ENCODE peak calls at places on chromosome 15, in six cellular contexts. K is trophoblast cell, S is IMR-90, P is mesendoderm, L is H1, D is mesenchymal stem cell. W is an unnamed sample. For H3K36me3, the result is how much of the 10 kb centered on the place peaks cover.

GRCh38 chr15:25849431-25849921 is 13.7 kb downstream of the ATP10A start:
- DNase-seq in L (no peak), S (peak), D (peak), P (no peak), K (no peak), W (no peak)

GRCh38 chr15:64004582-64004981 is 41.7 kb downstream of the DAPK2 start:
- DNase-seq in S (no peak), P (peak), L (no peak), K (no peak), D (no peak), W (no peak)

GRCh38 chr15:67091073-67091965 is 25.9 kb downstream of the SMAD3 start:
- DNase-seq in P (no peak), L (no peak), S (peak), D (peak), K (no peak), W (no peak)

GRCh38 chr15:82117296-82117695 is 71.5 kb upstream of the MEX3B start:
- DNase-seq in S (no peak), D (no peak), P (no peak), L (no peak), K (no peak), W (no peak)

GRCh38 chr15:66403323-66403722 is 16.6 kb downstream of the MAP2K1 start:
- DNase-seq in S (no peak), P (no peak), K (no peak), D (no peak), L (no peak), W (no peak)

GRCh38 chr15:31328999-31329639 is 2.5 kb downstream of the KLF13 start:
- DNase-seq in L (peak), D (no peak), S (no peak), K (no peak), P (peak), W (no peak)

GRCh38 chr15:94263341-94264273 is 32.2 kb downstream of the MCTP2 start:
- DNase-seq in D (peak), P (no peak), L (no peak), K (no peak), S (peak), W (no peak)

GRCh38 chr15:75091814-75092213 is 68.4 kb downstream of the PPCDC start:
- DNase-seq in P (no peak), D (no peak), K (peak), S (no peak), L (no peak), W (no peak)

GRCh38 chr15:57962887-57963286 is 102.6 kb downstream of the ALDH1A2 start:
- DNase-seq in S (no peak), L (no peak), D (no peak), K (no peak), P (no peak), W (no peak)

GRCh38 chr15:21261396-21261964 is 178.8 kb downstream of the POTEB3 start:
- DNase-seq in K (no peak), D (no peak), P (no peak), S (no peak), L (no peak), W (no peak)

GRCh38 chr15:40471778-40472130 is 970 bp downstream of the CHST14 start:
- DNase-seq in P (peak), D (no peak), K (peak), L (no peak), S (peak), W (no peak)

DNA sequence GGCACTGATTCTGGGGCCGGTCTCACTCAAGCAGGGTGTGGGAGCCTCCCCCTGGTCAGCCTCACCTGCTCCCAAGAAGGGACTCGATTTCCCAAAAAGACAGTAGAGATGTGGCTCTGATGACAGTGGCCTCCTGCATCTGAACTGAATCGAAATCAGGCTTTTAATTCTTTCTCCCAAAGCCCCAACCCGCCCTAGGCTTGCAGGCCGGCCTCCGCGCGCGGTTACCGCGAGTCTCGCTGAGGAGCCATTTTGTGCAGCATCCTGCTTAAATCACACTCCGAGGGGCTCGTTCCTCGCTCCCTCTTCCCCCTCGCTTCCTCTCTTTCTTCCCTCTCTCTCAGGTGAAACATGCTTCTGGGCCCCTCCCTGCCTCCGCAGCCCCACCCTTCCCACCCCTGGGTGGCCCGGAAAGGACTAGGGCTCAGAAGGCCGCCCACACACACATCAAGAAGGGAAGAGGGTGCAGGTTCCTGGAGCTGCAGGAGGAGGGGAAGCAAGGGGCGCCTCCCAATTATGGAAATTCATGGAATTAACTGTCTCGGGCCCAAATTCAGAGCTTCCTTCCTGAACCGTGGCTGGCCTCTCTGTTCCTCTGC is 30.9 kb upstream of the POLG start:
- DNase-seq in D (no peak), S (no peak), K (no peak), P (no peak), L (peak), W (no peak)
- H3K36me3 ChIP-seq in D (under half), S (under half), K (under half), P (under half), L (under half), W (under half)

GRCh38 chr15:92100751-92101150 is 247.2 kb downstream of the SLCO3A1 start:
- DNase-seq in L (no peak), P (no peak), S (no peak), K (no peak), D (no peak), W (no peak)
- H2AK5ac ChIP-seq in L (no peak), P (no peak), S (no peak), K (no peak), D (no peak), W (no peak)

GRCh38 chr15:34359416-34359815 is 7.6 kb downstream of the LPCAT4 start:
- DNase-seq in D (no peak), P (no peak), L (no peak), S (no peak), K (no peak), W (no peak)

GRCh38 chr15:34360298-34360697 is 6.7 kb downstream of the LPCAT4 start:
- DNase-seq in L (no peak), P (peak), D (no peak), K (peak), S (no peak), W (no peak)

GRCh38 chr15:34364041-34364440 is 3.0 kb downstream of the LPCAT4 start:
- DNase-seq in S (no peak), D (no peak), P (no peak), L (no peak), K (no peak), W (no peak)

GRCh38 chr15:34361278-34361677 is 5.7 kb downstream of the LPCAT4 start:
- DNase-seq in K (no peak), L (no peak), D (no peak), P (no peak), S (no peak), W (no peak)

DNA sequence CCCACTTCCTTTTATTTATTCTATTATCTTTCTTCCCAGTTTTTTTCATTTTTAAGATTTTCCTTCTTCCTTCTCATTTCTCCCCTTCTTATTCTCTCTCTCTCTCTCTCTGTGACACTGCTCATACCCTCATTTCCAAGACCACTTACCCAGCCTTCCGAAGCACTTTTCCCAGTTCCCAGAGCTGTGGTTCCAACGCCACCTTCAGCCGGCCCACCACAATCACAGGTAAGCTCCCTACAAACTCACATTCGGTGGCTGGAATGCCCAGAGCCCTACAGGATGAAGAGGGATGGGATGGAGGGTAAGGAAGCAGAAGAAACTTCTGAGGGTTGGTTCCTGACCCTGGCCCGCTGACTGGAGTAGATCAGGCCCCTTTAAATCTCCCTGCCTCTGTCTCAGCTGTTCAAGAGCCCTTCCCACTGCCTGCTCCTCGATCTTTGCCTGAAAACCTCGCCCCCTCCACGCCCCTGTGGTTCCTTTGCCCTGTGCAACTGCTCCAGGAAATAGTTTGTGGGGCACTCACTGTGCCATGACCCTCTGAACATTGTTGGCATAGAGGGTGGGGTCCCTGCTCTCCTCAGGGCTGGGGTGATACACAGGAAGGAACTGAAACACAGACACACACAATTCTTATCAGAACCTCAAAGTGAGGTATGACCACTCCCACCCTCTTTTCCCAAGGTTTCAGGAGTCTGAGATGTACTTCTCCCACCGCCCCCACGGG is 4.8 kb downstream of the LPCAT4 start:
- DNase-seq in L (no peak), K (no peak), D (no peak), P (no peak), S (no peak), W (no peak)
- H3K36me3 ChIP-seq in L (under half), K (under half), D (under half), P (under half), S (under half), W (half or more)

GRCh38 chr15:48955967-48956366 is 7.8 kb downstream of the SHC4 start:
- DNase-seq in P (no peak), D (no peak), S (no peak), L (no peak), K (no peak), W (no peak)

GRCh38 chr15:48955370-48955769 is 8.3 kb downstream of the SHC4 start:
- DNase-seq in S (no peak), P (no peak), L (no peak), K (no peak), D (no peak), W (no peak)

GRCh38 chr15:48954538-48954937 is 9.2 kb downstream of the SHC4 start:
- DNase-seq in P (peak), S (peak), K (peak), D (no peak), L (peak), W (no peak)
- H2AK5ac ChIP-seq in P (no peak), S (peak), K (no peak), D (no peak), L (no peak), W (no peak)

DNA sequence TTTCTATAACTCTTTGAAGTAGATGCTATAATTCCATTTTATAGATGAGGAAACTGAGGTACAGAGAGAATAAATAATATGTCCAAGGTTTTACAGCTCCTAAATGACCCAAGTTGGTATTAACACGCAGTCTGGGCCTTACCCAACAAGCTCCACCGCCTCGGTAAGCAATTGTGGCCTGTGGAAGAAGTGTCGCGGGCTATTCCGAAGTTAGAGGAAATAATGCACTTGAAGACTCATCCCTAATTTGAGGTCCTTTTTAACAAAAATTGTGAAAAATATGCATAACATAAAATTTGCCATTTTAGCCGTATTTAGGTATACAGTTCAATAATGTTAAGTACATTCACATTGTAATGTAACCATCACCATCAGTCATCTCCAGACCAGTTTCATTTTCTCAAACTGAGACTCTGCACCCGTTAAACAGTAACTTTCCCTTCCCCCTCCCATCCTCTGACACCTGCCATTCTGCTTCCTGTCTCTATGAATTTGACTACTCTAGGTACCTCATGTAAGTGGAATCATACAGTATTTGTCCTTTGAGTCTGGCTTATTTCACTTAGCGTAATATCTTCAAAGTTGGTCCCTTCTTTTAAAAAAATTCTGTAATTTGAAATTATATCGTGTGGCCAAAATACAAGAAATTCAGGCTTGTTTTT is 18.2 kb downstream of the IDH3A start:
- DNase-seq in D (no peak), P (no peak), S (no peak), K (no peak), L (no peak), W (no peak)
- H3K36me3 ChIP-seq in D (under half), P (under half), S (under half), K (under half), L (under half), W (half or more)

GRCh38 chr15:51706347-51706746 is 25.0 kb downstream of the SCG3 start:
- DNase-seq in K (no peak), L (no peak), P (no peak), D (peak), S (no peak), W (no peak)

GRCh38 chr15:51706931-51707608 is 25.8 kb downstream of the SCG3 start:
- DNase-seq in D (peak), K (no peak), P (no peak), S (no peak), L (no peak), W (no peak)

GRCh38 chr15:51702710-51703109 is 21.4 kb downstream of the SCG3 start:
- DNase-seq in K (no peak), S (no peak), P (no peak), L (no peak), D (no peak), W (no peak)

DNA sequence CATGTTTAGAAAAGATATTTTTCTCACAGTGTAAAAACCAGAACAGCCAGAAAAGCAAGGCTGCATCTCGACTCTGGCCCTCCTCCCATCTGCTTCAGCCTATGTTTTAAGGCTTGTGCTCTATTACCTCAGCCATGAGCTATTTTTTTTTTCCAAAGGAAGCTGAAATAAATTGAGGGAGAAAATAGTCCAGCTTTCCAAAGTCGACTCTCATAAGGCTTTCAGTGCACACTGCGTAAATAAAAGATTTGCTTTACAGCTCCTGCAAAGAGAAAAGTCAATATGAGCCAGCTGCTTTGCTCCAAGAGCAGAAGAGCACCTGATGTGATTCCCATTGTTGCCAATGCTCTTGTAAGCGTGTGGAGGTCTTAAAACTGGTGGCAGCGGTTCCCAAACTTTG is 26.7 kb downstream of the SCG3 start:
- DNase-seq in S (no peak), P (no peak), L (no peak), K (no peak), D (no peak), W (no peak)
- H2AK5ac ChIP-seq in S (no peak), P (no peak), L (no peak), K (no peak), D (no peak), W (no peak)

W was measured in neuronal stem cell.